ENCODE peak calls at places on chromosomes 4 and X, in nine cellular contexts. G, S, H, A, N, D, Q, R and L are unnamed samples.

GRCh38 chr4:61298178-61298740 is 98.1 kb downstream of the ADGRL3 start:
- DNase-seq in G (no peak), S (no peak), H (peak; percentile 29), A (no peak), N (peak; percentile 52), D (no peak), Q (no peak), R (no peak), L (no peak)

GRCh38 chrX:40061871-40062524 is 35.8 kb downstream of the BCOR start:
- DNase-seq in G (no peak), S (no peak), H (no peak), A (no peak), N (no peak), D (no peak), Q (no peak), R (no peak), L (no peak)

GRCh38 chr4:75494563-75494962 is 19.6 kb downstream of the RCHY1 start:
- DNase-seq in G (no peak), S (no peak), H (peak; percentile 80), A (no peak), N (no peak), D (peak; percentile 67), Q (no peak), R (no peak), L (no peak)

GRCh38 chr4:159052315-159052714 is 50.6 kb upstream of the RAPGEF2 start:
- DNase-seq in G (peak; percentile 45), S (no peak), H (no peak), A (no peak), N (no peak), D (no peak), Q (no peak), R (no peak), L (peak; percentile 86)

GRCh38 chr4:116122131-116122530 is 963.2 kb downstream of the TRAM1L1 start:
- DNase-seq in G (no peak), S (no peak), H (no peak), A (no peak), N (no peak), D (no peak), Q (no peak), R (no peak), L (no peak)

GRCh38 chr4:148510211-148510610 is 68.0 kb upstream of the NR3C2 start:
- DNase-seq in G (no peak), S (no peak), H (no peak), A (no peak), N (no peak), D (no peak), Q (no peak), R (no peak), L (no peak)

GRCh38 chrX:111812889-111813563 is 63.0 kb upstream of the TRPC5OS start:
- DNase-seq in G (no peak), S (no peak), H (no peak), A (no peak), N (no peak), D (no peak), Q (no peak), R (no peak), L (no peak)

GRCh38 chr4:13243152-13243551 is 241.0 kb downstream of the RAB28 start:
- DNase-seq in G (no peak), S (no peak), H (no peak), A (no peak), N (no peak), D (no peak), Q (no peak), R (no peak), L (no peak)

GRCh38 chr4:52106701-52107100 is 55.6 kb downstream of the SPATA18 start:
- DNase-seq in G (no peak), S (no peak), H (no peak), A (no peak), N (no peak), D (no peak), Q (no peak), R (no peak), L (no peak)

GRCh38 chr4:182873726-182874125 is 43.5 kb downstream of the DCTD start:
- DNase-seq in G (no peak), S (no peak), H (no peak), A (no peak), N (no peak), D (no peak), Q (no peak), R (no peak), L (no peak)

GRCh38 chrX:120000490-120001246 is 57.1 kb upstream of the NKAP start:
- DNase-seq in G (no peak), S (no peak), H (no peak), A (no peak), N (peak; percentile 38), D (no peak), Q (no peak), R (no peak), L (no peak)

GRCh38 chr4:158280856-158281255 is 70.6 kb downstream of the TMEM144 start:
- DNase-seq in G (no peak), S (no peak), H (peak; percentile 23), A (no peak), N (no peak), D (no peak), Q (no peak), R (no peak), L (no peak)